ENCODE peak calls at places on chromosomes 13 and 19, in eight cellular contexts. L is left cardiac atrium; Z is AML-193; N is T-cell; X is lung; B is HEK293T; E is activated T-helper 1 cell treated with anti-CD3 and anti-CD28 coated beads, Interleukin-12 subunit alpha, Interleukin-12 subunit beta, Interleukin-2, Interleukin-4 antibody, amounts not matched to agents 30 ng/mL and 10 ng/mL and 1 ng/mL, durations not matched to agents 14 hours and 24 hours and 36 hours; M is aorta. S is an unnamed sample.

GRCh38 chr13:99743079-99743478 is 228.5 kb downstream of the ZIC5 start:
- DNase-seq in L (no peak), Z (no peak), N (no peak), X (no peak), B (no peak), E (no peak), M (no peak), S (no peak)

GRCh38 chr13:74886496-74886895 is 595.5 kb downstream of the TBC1D4 start:
- DNase-seq in L (no peak), Z (no peak), N (no peak), X (no peak), B (no peak), E (no peak), M (no peak), S (no peak)

GRCh38 chr13:41825691-41826090 is 135.2 kb downstream of the VWA8 start:
- DNase-seq in L (no peak), Z (no peak), N (no peak), X (no peak), B (no peak), E (no peak), M (no peak), S (no peak)

GRCh38 chr19:3617463-3617862 is 9.1 kb downstream of the CACTIN start:
- DNase-seq in L (no peak), Z (no peak), N (no peak), X (no peak), B (no peak), E (no peak), M (peak; percentile 46), S (no peak)

GRCh38 chr13:40352385-40352778 is 314.1 kb downstream of the FOXO1 start:
- DNase-seq in L (peak; percentile 66), Z (no peak), N (no peak), X (no peak), B (no peak), E (no peak), M (no peak), S (peak; percentile 63)

GRCh38 chr13:50406831-50407230 is 391.6 kb downstream of the KCNRG start:
- DNase-seq in L (no peak), Z (no peak), N (no peak), X (no peak), B (no peak), E (no peak), M (no peak), S (no peak)

GRCh38 chr19:33550741-33551140 is 29.1 kb upstream of the PEPD start:
- DNase-seq in L (no peak), Z (no peak), N (no peak), X (no peak), B (no peak), E (no peak), M (peak; percentile 21), S (no peak)

GRCh38 chr13:89066868-89067466 is 1395.8 kb downstream of the SLITRK5 start:
- DNase-seq in L (no peak), Z (peak; percentile 74), N (peak; percentile 2), X (peak; percentile 31), B (peak; percentile 71), E (no peak), M (no peak), S (peak; percentile 1)

GRCh38 chr19:49880162-49880869 is 2.8 kb downstream of the TBC1D17 start:
- DNase-seq in L (no peak), Z (no peak), N (no peak), X (no peak), B (no peak), E (no peak), M (no peak), S (no peak)

GRCh38 chr19:5054551-5055456 is 85.9 kb downstream of the KDM4B start:
- DNase-seq in L (peak; percentile 62), Z (no peak), N (no peak), X (no peak), B (no peak), E (no peak), M (no peak), S (no peak)

GRCh38 chr13:91304740-91305139 is 42.7 kb upstream of the MIR17HG start:
- DNase-seq in L (no peak), Z (no peak), N (no peak), X (no peak), B (no peak), E (no peak), M (no peak), S (no peak)

GRCh38 chr19:54485846-54486245 is 12.8 kb upstream of the CDC42EP5 start:
- DNase-seq in L (no peak), Z (peak; percentile 50), N (no peak), X (no peak), B (no peak), E (no peak), M (no peak), S (no peak)

GRCh38 chr19:49017666-49018351 is 918 bp upstream of the LHB start:
- DNase-seq in L (peak; percentile 73), Z (no peak), N (peak; percentile 59), X (peak; percentile 39), B (peak; percentile 69), E (peak; percentile 49), M (peak; percentile 67), S (no peak)

GRCh38 chr19:50896591-50897190 is 14.5 kb downstream of the KLK4 start:
- DNase-seq in L (no peak), Z (no peak), N (no peak), X (no peak), B (no peak), E (no peak), M (no peak), S (no peak)

GRCh38 chr19:18046066-18046718 is 38.2 kb downstream of the ARRDC2 start:
- DNase-seq in L (peak; percentile 36), Z (no peak), N (no peak), X (no peak), B (no peak), E (no peak), M (peak; percentile 56), S (no peak)

GRCh38 chr19:48926909-48927308 is 6.6 kb upstream of the DHDH start:
- DNase-seq in L (peak; percentile 52), Z (peak; percentile 3), N (no peak), X (peak; percentile 75), B (no peak), E (no peak), M (peak; percentile 83), S (peak; percentile 52)

S was measured in caudate nucleus.